ENCODE peak calls at places on chromosomes 4 and X, in ten cellular contexts. U is psoas muscle; X is activated T-helper 9 cell treated with anti-CD3 and anti-CD28 coated beads, Interleukin-2, amount 50 U/mL, for 16 hours; Z is MV-4-11; K is transverse colon; S is A172; W is Ammon's horn; E is left ventricle myocardium superior; Y is H4; P is aorta. O is an unnamed sample.

GRCh38 chr4:20878806-20879205 is 178.5 kb downstream of the PACRGL start:
- DNase-seq in U (no peak), X (no peak), Z (no peak), K (no peak), S (no peak), W (no peak), E (no peak), Y (no peak), P (no peak), O (no peak)

GRCh38 chr4:37358748-37359147 is 114.2 kb downstream of the NWD2 start:
- DNase-seq in U (no peak), X (no peak), Z (no peak), K (no peak), S (no peak), W (no peak), E (no peak), Y (no peak), P (no peak), O (no peak)

GRCh38 chrX:39459204-39459603 is 638.6 kb downstream of the BCOR start:
- DNase-seq in U (no peak), X (no peak), Z (no peak), K (no peak), S (no peak), W (no peak), E (no peak), Y (no peak), P (no peak), O (no peak)

GRCh38 chrX:85111347-85111746 is 107.7 kb downstream of the APOOL start:
- DNase-seq in U (no peak), X (no peak), Z (no peak), K (no peak), S (no peak), W (no peak), E (no peak), Y (no peak), P (no peak), O (no peak)

GRCh38 chr4:172547724-172548123 is 620.9 kb upstream of the GALNT7 start:
- DNase-seq in U (no peak), X (no peak), Z (no peak), K (no peak), S (no peak), W (no peak), E (no peak), Y (no peak), P (no peak), O (no peak)

GRCh38 chrX:87900320-87900908 is 382.8 kb downstream of the KLHL4 start:
- DNase-seq in U (no peak), X (peak), Z (no peak), K (no peak), S (peak), W (no peak), E (no peak), Y (peak), P (no peak), O (no peak)

GRCh38 chrX:13691845-13692334 is 3.0 kb downstream of the RAB9A start:
- DNase-seq in U (no peak), X (no peak), Z (no peak), K (no peak), S (peak), W (no peak), E (no peak), Y (no peak), P (no peak), O (no peak)

GRCh38 chrX:47091149-47091775 is 13.0 kb downstream of the RGN start:
- DNase-seq in U (no peak), X (no peak), Z (peak), K (no peak), S (no peak), W (peak), E (no peak), Y (no peak), P (no peak), O (no peak)

GRCh38 chr4:76809594-76810305 is 88.2 kb downstream of the SOWAHB start:
- DNase-seq in U (no peak), X (no peak), Z (peak), K (no peak), S (peak), W (no peak), E (no peak), Y (no peak), P (no peak), O (no peak)

GRCh38 chrX:118724775-118725174 is 2.6 kb upstream of the IL13RA1 start:
- DNase-seq in U (no peak), X (no peak), Z (peak), K (no peak), S (no peak), W (no peak), E (no peak), Y (no peak), P (no peak), O (no peak)

GRCh38 chr4:18689308-18689915 is 667.9 kb upstream of the LCORL start:
- DNase-seq in U (no peak), X (no peak), Z (peak), K (peak), S (peak), W (peak), E (no peak), Y (peak), P (no peak), O (peak)

GRCh38 chr4:89506866-89507494 is 199.4 kb upstream of the GPRIN3 start:
- DNase-seq in U (no peak), X (no peak), Z (no peak), K (no peak), S (peak), W (no peak), E (no peak), Y (no peak), P (no peak), O (no peak)

GRCh38 chr4:22435652-22436051 is 80.2 kb downstream of the ADGRA3 start:
- DNase-seq in U (no peak), X (no peak), Z (no peak), K (no peak), S (no peak), W (no peak), E (no peak), Y (no peak), P (no peak), O (no peak)

GRCh38 chr4:108149588-108150380 is 18.9 kb downstream of the LEF1 start:
- DNase-seq in U (no peak), X (no peak), Z (no peak), K (no peak), S (no peak), W (no peak), E (no peak), Y (peak), P (no peak), O (no peak)

GRCh38 chrX:34382416-34382815 is 250.3 kb upstream of the FAM47A start:
- DNase-seq in U (no peak), X (no peak), Z (peak), K (no peak), S (peak), W (no peak), E (no peak), Y (no peak), P (no peak), O (no peak)

GRCh38 chr4:173281420-173282333 is 52.5 kb downstream of the HMGB2 start:
- DNase-seq in U (no peak), X (no peak), Z (peak), K (no peak), S (no peak), W (no peak), E (no peak), Y (no peak), P (no peak), O (no peak)

GRCh38 chrX:9147086-9147485 is 113.2 kb upstream of the FAM9B start:
- DNase-seq in U (no peak), X (no peak), Z (no peak), K (no peak), S (no peak), W (no peak), E (no peak), Y (no peak), P (no peak), O (no peak)

GRCh38 chrX:125894947-125895346 is 271.1 kb downstream of the DCAF12L2 start:
- DNase-seq in U (no peak), X (no peak), Z (no peak), K (no peak), S (no peak), W (no peak), E (no peak), Y (no peak), P (no peak), O (no peak)

GRCh38 chr4:56817840-56818491 is 3.5 kb downstream of the SPINK2 start:
- DNase-seq in U (no peak), X (no peak), Z (peak), K (no peak), S (peak), W (no peak), E (no peak), Y (no peak), P (no peak), O (no peak)

GRCh38 chr4:118756958-118757357 is 71.8 kb downstream of the METTL14 start:
- DNase-seq in U (no peak), X (no peak), Z (no peak), K (no peak), S (no peak), W (no peak), E (no peak), Y (no peak), P (no peak), O (no peak)

GRCh38 chr4:101961144-101961543 is 170.6 kb downstream of the BANK1 start:
- DNase-seq in U (no peak), X (no peak), Z (no peak), K (no peak), S (peak), W (no peak), E (no peak), Y (peak), P (no peak), O (no peak)

GRCh38 chrX:30649859-30650258 is 3.4 kb upstream of the GK start:
- DNase-seq in U (no peak), X (no peak), Z (no peak), K (no peak), S (no peak), W (no peak), E (no peak), Y (no peak), P (no peak), O (no peak)

GRCh38 chr4:41644915-41645295 is 103.6 kb downstream of the PHOX2B start:
- DNase-seq in U (no peak), X (no peak), Z (no peak), K (no peak), S (no peak), W (no peak), E (no peak), Y (no peak), P (no peak), O (no peak)

GRCh38 chr4:206054-206453 is 81.8 kb downstream of the ZNF718 start:
- DNase-seq in U (no peak), X (no peak), Z (no peak), K (no peak), S (no peak), W (no peak), E (no peak), Y (no peak), P (no peak), O (no peak)

GRCh38 chr4:39469429-39470077 is 10.7 kb downstream of the LIAS start:
- DNase-seq in U (no peak), X (no peak), Z (peak), K (no peak), S (peak), W (peak), E (no peak), Y (peak), P (no peak), O (peak)

GRCh38 chr4:95551653-95552052 is 2.9 kb upstream of the UNC5C start:
- DNase-seq in U (no peak), X (no peak), Z (peak), K (no peak), S (no peak), W (no peak), E (no peak), Y (no peak), P (no peak), O (no peak)

GRCh38 chr4:5918331-5919030 is 25.6 kb upstream of the CRMP1 start:
- DNase-seq in U (no peak), X (no peak), Z (no peak), K (no peak), S (no peak), W (no peak), E (no peak), Y (no peak), P (no peak), O (no peak)

GRCh38 chr4:89064848-89065247 is 7.9 kb upstream of the FAM13A start:
- DNase-seq in U (no peak), X (no peak), Z (no peak), K (no peak), S (no peak), W (no peak), E (no peak), Y (no peak), P (no peak), O (no peak)

GRCh38 chr4:24730256-24731001 is 64.9 kb upstream of the SOD3 start:
- DNase-seq in U (peak), X (no peak), Z (no peak), K (peak), S (no peak), W (peak), E (peak), Y (no peak), P (peak), O (no peak)

GRCh38 chr4:61202638-61203495 is 2.7 kb downstream of the ADGRL3 start:
- DNase-seq in U (no peak), X (no peak), Z (no peak), K (no peak), S (peak), W (peak), E (no peak), Y (peak), P (no peak), O (peak)

GRCh38 chrX:134933248-134933647 is 57.5 kb upstream of the SMIM10 start:
- DNase-seq in U (no peak), X (no peak), Z (no peak), K (no peak), S (no peak), W (no peak), E (no peak), Y (no peak), P (no peak), O (no peak)

GRCh38 chrX:151704023-151704663 is 8.9 kb downstream of the PRRG3 start:
- DNase-seq in U (no peak), X (no peak), Z (no peak), K (no peak), S (no peak), W (no peak), E (no peak), Y (no peak), P (no peak), O (no peak)

GRCh38 chrX:45889471-45889870 is 655.8 kb downstream of the ZNF674 start:
- DNase-seq in U (no peak), X (no peak), Z (no peak), K (no peak), S (peak), W (no peak), E (no peak), Y (no peak), P (no peak), O (peak)

GRCh38 chr4:77201343-77201742 is 44.3 kb downstream of the CCNG2 start:
- DNase-seq in U (no peak), X (no peak), Z (no peak), K (no peak), S (no peak), W (no peak), E (no peak), Y (no peak), P (no peak), O (peak)